ENCODE peak calls at places on chromosomes 1 and 21, in nine cellular contexts. J is progenitor cell of endocrine pancreas; U is mesenchymal stem cell; M is neural progenitor cell; G is stimulated activated CD4-positive, alpha-beta T cell treated with anti-CD3 and anti-CD28 coated beads, TNF-alpha, amount 100 ng/mL, for 24 hours; W is HT1080; O is brain pericyte; D is NCI-H748 treated with DMSO at 0.1 percent for 48 hours; L is hepatic stellate cell. T is an unnamed sample.
A peak's percentile ranks its signal among the peaks of the same experiment; 100 is the strongest.

GRCh38 chr1:93681549-93682412 is at the start of gene BCAR3:
- DNase-seq in J (peak; percentile 51), U (peak; percentile 76), M (peak; percentile 86), G (no peak), W (peak; percentile 82), O (no peak), D (no peak), L (peak; percentile 69), T (no peak)

GRCh38 chr1:233990486-233990885 is 86.0 kb downstream of the SLC35F3 start:
- DNase-seq in J (no peak), U (no peak), M (no peak), G (no peak), W (no peak), O (no peak), D (no peak), L (no peak), T (no peak)

GRCh38 chr1:39637301-39637700 is 2.1 kb downstream of the HEYL start:
- DNase-seq in J (no peak), U (no peak), M (no peak), G (no peak), W (no peak), O (no peak), D (no peak), L (no peak), T (no peak)

GRCh38 chr1:161172349-161172748 is 5.0 kb downstream of the B4GALT3 start:
- DNase-seq in J (no peak), U (no peak), M (no peak), G (no peak), W (no peak), O (no peak), D (no peak), L (no peak), T (no peak)

GRCh38 chr1:64948905-64949833 is 17.2 kb downstream of the JAK1 start:
- DNase-seq in J (no peak), U (no peak), M (no peak), G (no peak), W (no peak), O (no peak), D (no peak), L (no peak), T (no peak)

GRCh38 chr1:234726359-234726836 is 116.4 kb upstream of the IRF2BP2 start:
- DNase-seq in J (no peak), U (no peak), M (peak; percentile 42), G (no peak), W (no peak), O (no peak), D (no peak), L (no peak), T (no peak)

GRCh38 chr1:114828251-114828650 is 26.4 kb upstream of the SYCP1 start:
- DNase-seq in J (no peak), U (peak; percentile 2), M (no peak), G (no peak), W (peak; percentile 79), O (no peak), D (no peak), L (no peak), T (peak; percentile 16)

GRCh38 chr1:8461341-8462110 is 143.6 kb downstream of the SLC45A1 start:
- DNase-seq in J (no peak), U (no peak), M (no peak), G (no peak), W (no peak), O (no peak), D (no peak), L (no peak), T (no peak)

GRCh38 chr1:241834733-241835377 is 13.1 kb upstream of the EXO1 start:
- DNase-seq in J (no peak), U (peak; percentile 67), M (peak; percentile 55), G (no peak), W (peak; percentile 43), O (no peak), D (no peak), L (no peak), T (peak; percentile 71)

GRCh38 chr1:46344481-46344880 is 3.9 kb downstream of the NSUN4 start:
- DNase-seq in J (no peak), U (no peak), M (no peak), G (no peak), W (no peak), O (no peak), D (no peak), L (no peak), T (no peak)

GRCh38 chr1:147247656-147248238 is 5.3 kb downstream of the CHD1L start:
- DNase-seq in J (no peak), U (peak; percentile 40), M (no peak), G (no peak), W (no peak), O (no peak), D (no peak), L (no peak), T (no peak)

GRCh38 chr1:179825798-179826460 is 51.7 kb downstream of the TOR1AIP2 start:
- DNase-seq in J (no peak), U (no peak), M (no peak), G (no peak), W (no peak), O (no peak), D (no peak), L (no peak), T (no peak)

GRCh38 chr1:69898403-69898947 is 306.9 kb downstream of the LRRC40 start:
- DNase-seq in J (no peak), U (no peak), M (no peak), G (no peak), W (no peak), O (no peak), D (no peak), L (no peak), T (no peak)

GRCh38 chr21:21003701-21004100 is 5.5 kb downstream of the NCAM2 start:
- DNase-seq in J (no peak), U (peak; percentile 40), M (peak; percentile 56), G (no peak), W (peak; percentile 53), O (no peak), D (peak; percentile 32), L (no peak), T (peak; percentile 73)

GRCh38 chr1:156797212-156797871 is 19.3 kb downstream of the SH2D2A start:
- DNase-seq in J (no peak), U (peak; percentile 75), M (peak; percentile 70), G (peak; percentile 40), W (peak; percentile 55), O (no peak), D (peak; percentile 44), L (peak; percentile 57), T (peak; percentile 48)

GRCh38 chr1:205568469-205569361 is 63.1 kb downstream of the ELK4 start:
- DNase-seq in J (no peak), U (no peak), M (peak; percentile 42), G (no peak), W (no peak), O (no peak), D (no peak), L (no peak), T (no peak)

GRCh38 chr1:193388165-193388564 is 201.8 kb upstream of the B3GALT2 start:
- DNase-seq in J (no peak), U (no peak), M (no peak), G (no peak), W (no peak), O (no peak), D (no peak), L (no peak), T (no peak)

GRCh38 chr1:150514260-150514659 is 1.3 kb upstream of the FALEC start:
- DNase-seq in J (no peak), U (no peak), M (no peak), G (no peak), W (no peak), O (no peak), D (no peak), L (no peak), T (no peak)

T was measured in H4.